ENCODE peak calls at places on chromosome 17, in four cellular contexts. One of them, this sample, is unnamed.

GRCh38 chr17:72687941-72688340 is 404.5 kb downstream of the SLC39A11 start:
- DNase-seq in ovary: no peak
- DNase-seq in spleen: no peak
- DNase-seq in heart right ventricle: no peak
- DNase-seq in this sample: no peak

GRCh38 chr17:17343896-17344506 is 40.8 kb downstream of the NT5M start:
- DNase-seq in heart right ventricle: no peak
- DNase-seq in ovary: no peak
- DNase-seq in spleen: peak
- DNase-seq in this sample: peak

GRCh38 chr17:21539146-21539545 is 153.2 kb upstream of the KCNJ18 start:
- DNase-seq in ovary: no peak
- DNase-seq in heart right ventricle: no peak
- DNase-seq in spleen: no peak
- DNase-seq in this sample: no peak

GRCh38 chr17:43314582-43314981 is 80.8 kb upstream of the RNU2-1 start:
- DNase-seq in spleen: peak
- DNase-seq in heart right ventricle: no peak
- DNase-seq in ovary: no peak
- DNase-seq in this sample: no peak

GRCh38 chr17:17837966-17838962 is 1.5 kb upstream of the SREBF1 start:
- DNase-seq in spleen: no peak
- DNase-seq in ovary: peak
- DNase-seq in heart right ventricle: peak
- DNase-seq in this sample: no peak

GRCh38 chr17:50155115-50155819 is 4.8 kb upstream of the PPP1R9B start:
- DNase-seq in ovary: peak
- DNase-seq in heart right ventricle: peak
- DNase-seq in spleen: peak
- DNase-seq in this sample: no peak

GRCh38 chr17:64978138-64978537 is 58.9 kb upstream of the LRRC37A3 start:
- DNase-seq in spleen: no peak
- DNase-seq in heart right ventricle: no peak
- DNase-seq in ovary: no peak
- DNase-seq in this sample: no peak

GRCh38 chr17:327971-328370 is 24.6 kb downstream of the RPH3AL start:
- DNase-seq in spleen: no peak
- DNase-seq in ovary: no peak
- DNase-seq in heart right ventricle: no peak
- DNase-seq in this sample: no peak

GRCh38 chr17:78241277-78242023 is 10.0 kb downstream of the TMEM235 start:
- DNase-seq in spleen: no peak
- DNase-seq in ovary: no peak
- DNase-seq in heart right ventricle: no peak
- DNase-seq in this sample: no peak

GRCh38 chr17:65177901-65178300 is 40.7 kb downstream of the RGS9 start:
- DNase-seq in ovary: no peak
- DNase-seq in heart right ventricle: no peak
- DNase-seq in spleen: no peak
- DNase-seq in this sample: no peak

GRCh38 chr17:2416010-2416734 is 15.3 kb upstream of the MNT start:
- DNase-seq in spleen: peak
- DNase-seq in heart right ventricle: peak
- DNase-seq in ovary: peak
- DNase-seq in this sample: peak

GRCh38 chr17:74219576-74220133 is 6.3 kb downstream of the TTYH2 start:
- DNase-seq in heart right ventricle: no peak
- DNase-seq in spleen: no peak
- DNase-seq in ovary: no peak
- DNase-seq in this sample: no peak

GRCh38 chr17:27628376-27628775 is 2.6 kb upstream of the LGALS9 start:
- DNase-seq in spleen: peak
- DNase-seq in ovary: no peak
- DNase-seq in heart right ventricle: no peak
- DNase-seq in this sample: no peak

GRCh38 chr17:32689348-32689747 is 187.6 kb downstream of the MYO1D start:
- DNase-seq in heart right ventricle: no peak
- DNase-seq in spleen: no peak
- DNase-seq in ovary: no peak
- DNase-seq in this sample: no peak

GRCh38 chr17:58436805-58437239 is 19.5 kb upstream of the RNF43 start:
- DNase-seq in spleen: no peak
- DNase-seq in heart right ventricle: no peak
- DNase-seq in ovary: no peak
- DNase-seq in this sample: no peak

GRCh38 chr17:51487947-51488346 is 227.6 kb downstream of the UTP18 start:
- DNase-seq in spleen: no peak
- DNase-seq in ovary: no peak
- DNase-seq in heart right ventricle: no peak
- DNase-seq in this sample: no peak

DNA sequence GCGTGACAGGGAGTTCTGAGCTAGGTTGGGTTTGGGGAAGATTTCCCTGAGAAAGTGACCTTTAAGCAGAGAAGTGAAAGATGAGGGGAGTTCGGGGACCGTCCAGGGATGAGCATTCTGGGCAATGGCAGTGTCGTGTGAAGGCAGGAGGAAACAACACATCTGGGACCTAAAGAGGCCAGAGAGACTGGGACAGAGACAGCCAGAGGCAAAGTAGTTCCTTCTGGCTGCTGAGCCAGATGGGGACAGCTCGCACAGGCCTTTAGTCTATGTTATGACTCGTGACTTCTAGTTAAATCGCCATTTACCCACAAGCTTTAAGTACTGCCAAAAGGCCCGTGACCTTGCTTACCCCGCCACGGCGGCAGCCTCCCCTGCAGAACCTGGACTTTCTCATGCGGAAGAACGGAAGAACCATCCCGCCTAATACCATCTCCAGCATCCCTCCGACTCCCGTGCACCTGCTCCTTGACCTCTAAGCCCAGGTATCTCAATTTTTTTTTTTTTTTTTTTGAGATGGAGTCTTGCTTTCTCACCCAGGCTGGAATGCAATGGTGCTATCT is 8.5 kb upstream of the MED11 start:
- DNase-seq in spleen: no peak
- DNase-seq in heart right ventricle: no peak
- DNase-seq in ovary: no peak
- DNase-seq in this sample: no peak
- H3K27ac ChIP-seq in spleen: no peak
- H3K27ac ChIP-seq in heart right ventricle: no peak
- H3K27ac ChIP-seq in ovary: no peak
- H3K27ac ChIP-seq in this sample: no peak

GRCh38 chr17:37745801-37746426 is 1.1 kb upstream of the HNF1B start:
- DNase-seq in heart right ventricle: no peak
- DNase-seq in spleen: no peak
- DNase-seq in ovary: no peak
- DNase-seq in this sample: no peak
- H3K4me3 ChIP-seq in heart right ventricle: no peak
- H3K4me3 ChIP-seq in spleen: peak
- H3K4me3 ChIP-seq in ovary: no peak
- H3K4me3 ChIP-seq in this sample: no peak

GRCh38 chr17:40112191-40112590 is 9.6 kb upstream of the MSL1 start:
- DNase-seq in ovary: no peak
- DNase-seq in heart right ventricle: no peak
- DNase-seq in spleen: no peak
- DNase-seq in this sample: no peak
- H3K27ac ChIP-seq in ovary: peak
- H3K27ac ChIP-seq in heart right ventricle: peak
- H3K27ac ChIP-seq in spleen: peak
- H3K27ac ChIP-seq in this sample: peak

DNA sequence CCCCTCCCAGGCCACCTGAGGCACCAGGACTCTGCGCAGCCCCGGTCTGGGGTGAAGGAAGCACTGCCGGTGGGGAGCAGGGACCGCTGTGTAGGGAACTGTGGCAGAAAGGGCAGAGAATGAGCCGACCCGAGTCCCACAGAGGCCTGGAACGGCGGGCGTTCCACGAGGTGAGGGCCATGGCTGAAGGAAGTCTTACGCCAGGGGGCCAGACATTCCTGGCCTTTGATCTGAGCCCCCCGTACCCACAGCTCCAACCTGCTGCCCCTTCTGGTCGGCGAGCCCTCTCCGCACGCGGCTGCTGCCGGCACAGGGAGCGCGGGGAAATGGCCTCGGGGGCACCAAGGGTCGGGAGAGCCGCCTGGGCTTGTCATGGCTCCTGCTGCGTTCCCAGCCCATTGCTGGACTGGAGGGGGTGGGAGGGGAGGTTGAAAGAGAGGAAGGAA is 1.4 kb upstream of the WNT3 start:
- DNase-seq in ovary: no peak
- DNase-seq in spleen: no peak
- DNase-seq in heart right ventricle: no peak
- DNase-seq in this sample: no peak
- H3K4me3 ChIP-seq in ovary: no peak
- H3K4me3 ChIP-seq in spleen: peak
- H3K4me3 ChIP-seq in heart right ventricle: no peak
- H3K4me3 ChIP-seq in this sample: no peak

DNA sequence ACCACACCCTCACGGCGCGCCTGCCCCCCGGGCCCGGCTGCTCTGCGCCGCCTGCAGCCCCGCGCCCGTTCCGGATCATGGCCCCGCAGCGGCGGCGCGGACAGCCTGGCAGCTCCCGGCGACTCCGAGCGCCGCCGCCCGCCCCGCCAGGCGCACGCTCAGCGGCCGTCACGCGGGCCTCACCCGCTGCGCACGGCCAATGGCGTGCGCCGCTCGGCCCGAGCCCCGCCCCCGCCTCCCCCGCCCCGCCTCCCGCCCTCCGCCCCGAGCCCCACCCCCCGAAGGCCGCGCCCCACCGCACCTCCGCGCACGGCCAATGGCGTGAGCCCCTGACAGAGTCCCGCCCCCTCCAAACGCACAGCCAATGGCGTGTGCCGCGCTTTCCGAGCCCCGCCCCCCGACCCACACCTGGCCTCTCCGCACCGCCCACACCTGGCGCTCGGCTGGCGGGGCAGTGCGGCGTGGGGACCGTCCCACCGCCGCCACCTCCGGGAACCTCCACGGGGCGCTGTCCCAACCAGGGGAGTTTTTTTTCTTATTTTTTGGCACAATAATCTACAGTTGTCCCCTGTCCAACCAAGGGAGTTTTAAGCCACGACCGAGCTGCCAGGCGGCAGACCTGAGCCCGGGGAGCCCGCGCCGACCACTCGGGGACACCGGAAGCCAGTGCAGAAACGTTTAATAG is at the start of gene PCYT2:
- DNase-seq in spleen: peak
- DNase-seq in ovary: peak
- DNase-seq in heart right ventricle: peak
- DNase-seq in this sample: peak
- H3K27ac ChIP-seq in spleen: peak
- H3K27ac ChIP-seq in ovary: no peak
- H3K27ac ChIP-seq in heart right ventricle: peak
- H3K27ac ChIP-seq in this sample: peak

DNA sequence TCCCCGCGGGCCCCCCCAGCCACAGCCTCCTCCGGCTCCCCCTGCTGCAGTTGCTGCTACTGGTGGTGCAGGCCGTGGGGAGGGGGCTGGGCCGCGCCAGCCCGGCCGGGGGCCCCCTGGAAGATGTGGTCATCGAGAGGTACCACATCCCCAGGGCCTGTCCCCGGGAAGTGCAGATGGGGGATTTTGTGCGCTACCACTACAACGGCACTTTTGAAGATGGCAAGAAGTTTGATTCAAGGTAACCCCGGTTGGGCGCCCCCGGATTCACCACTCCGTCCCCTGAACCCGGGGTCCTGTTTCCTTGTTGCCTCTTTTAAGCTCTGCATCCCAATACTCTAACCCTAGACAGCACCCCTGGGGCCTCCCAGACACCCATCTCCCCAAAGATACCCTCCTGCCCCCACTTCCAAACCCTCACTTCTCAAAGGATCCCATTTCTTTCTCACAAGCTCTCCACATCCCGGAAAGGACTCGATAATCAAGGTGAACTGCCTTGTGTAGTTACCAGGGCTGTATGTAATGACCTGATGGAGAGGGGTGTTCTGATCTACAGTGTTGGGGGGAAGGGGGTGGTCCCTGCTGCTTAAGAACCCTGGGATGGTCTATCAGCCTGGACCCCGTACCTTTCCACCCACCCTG is 356 bp downstream of the FKBP10 start:
- DNase-seq in ovary: no peak
- DNase-seq in spleen: no peak
- DNase-seq in heart right ventricle: no peak
- DNase-seq in this sample: no peak
- H3K4me3 ChIP-seq in ovary: peak
- H3K4me3 ChIP-seq in spleen: peak
- H3K4me3 ChIP-seq in heart right ventricle: peak
- H3K4me3 ChIP-seq in this sample: peak

GRCh38 chr17:46964315-46965265 is 14.5 kb downstream of the RPRML start:
- DNase-seq in ovary: no peak
- DNase-seq in heart right ventricle: no peak
- DNase-seq in spleen: peak
- DNase-seq in this sample: no peak

GRCh38 chr17:46968224-46968834 is 10.7 kb downstream of the RPRML start:
- DNase-seq in spleen: no peak
- DNase-seq in heart right ventricle: no peak
- DNase-seq in ovary: no peak
- DNase-seq in this sample: no peak

GRCh38 chr17:46972346-46972745 is 6.7 kb downstream of the RPRML start:
- DNase-seq in heart right ventricle: no peak
- DNase-seq in spleen: no peak
- DNase-seq in ovary: no peak
- DNase-seq in this sample: peak

GRCh38 chr17:46971647-46972300 is 7.3 kb downstream of the RPRML start:
- DNase-seq in ovary: no peak
- DNase-seq in heart right ventricle: no peak
- DNase-seq in spleen: no peak
- DNase-seq in this sample: no peak

DNA sequence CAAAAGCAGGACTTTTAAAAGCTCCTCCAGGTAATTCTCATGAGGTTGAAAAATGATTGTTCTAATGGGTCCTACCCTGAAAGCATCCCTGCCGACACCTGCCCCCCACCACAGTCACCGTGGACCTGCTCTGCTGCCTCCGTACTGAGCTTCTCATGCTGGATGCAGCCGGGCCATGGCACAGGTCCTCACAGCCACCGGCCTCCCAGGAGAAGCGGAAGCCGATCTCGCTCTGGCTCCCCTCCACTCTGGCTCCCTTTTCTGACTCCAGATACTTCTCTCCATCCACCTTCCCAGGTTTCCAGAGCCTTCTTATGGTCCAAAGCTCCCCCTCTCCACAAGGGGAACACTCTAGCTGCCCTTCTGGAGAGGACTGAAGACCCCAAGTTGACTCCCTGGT is 10.2 kb downstream of the RPRML start:
- DNase-seq in spleen: no peak
- DNase-seq in ovary: no peak
- DNase-seq in heart right ventricle: no peak
- DNase-seq in this sample: no peak
- H3K27ac ChIP-seq in spleen: no peak
- H3K27ac ChIP-seq in ovary: no peak
- H3K27ac ChIP-seq in heart right ventricle: no peak
- H3K27ac ChIP-seq in this sample: no peak

This sample was measured in breast epithelium.